ENCODE peak calls at places on chromosomes 3 and 15, in six cellular contexts. One of them, this sample, is unnamed.

GRCh38 chr3:28799084-28799483 is 450.5 kb upstream of the AZI2 start:
- DNase-seq in neuronal stem cell: no peak
- DNase-seq in H1: no peak
- DNase-seq in IMR-90: peak; percentile 0
- DNase-seq in mesenchymal stem cell: no peak
- DNase-seq in mesendoderm: peak; percentile 59
- DNase-seq in this sample: no peak

GRCh38 chr3:181974198-181974597 is 262.5 kb downstream of the SOX2 start:
- DNase-seq in neuronal stem cell: no peak
- DNase-seq in IMR-90: no peak
- DNase-seq in H1: no peak
- DNase-seq in mesenchymal stem cell: no peak
- DNase-seq in mesendoderm: no peak
- DNase-seq in this sample: no peak

GRCh38 chr3:171173732-171174131 is 147.2 kb upstream of the SLC2A2 start:
- DNase-seq in mesenchymal stem cell: peak; percentile 25
- DNase-seq in neuronal stem cell: peak; percentile 36
- DNase-seq in IMR-90: no peak
- DNase-seq in mesendoderm: no peak
- DNase-seq in H1: no peak
- DNase-seq in this sample: peak; percentile 59

GRCh38 chr15:37104413-37105392 is 4.4 kb upstream of the MEIS2 start:
- DNase-seq in H1: no peak
- DNase-seq in mesendoderm: no peak
- DNase-seq in mesenchymal stem cell: peak; percentile 39
- DNase-seq in IMR-90: no peak
- DNase-seq in neuronal stem cell: peak; percentile 51
- DNase-seq in this sample: peak; percentile 31

GRCh38 chr3:139327861-139328260 is 16.0 kb upstream of the MRPS22 start:
- DNase-seq in mesendoderm: no peak
- DNase-seq in mesenchymal stem cell: no peak
- DNase-seq in IMR-90: no peak
- DNase-seq in H1: no peak
- DNase-seq in neuronal stem cell: no peak
- DNase-seq in this sample: no peak

GRCh38 chr3:192870785-192871184 is 46.9 kb downstream of the MB21D2 start:
- DNase-seq in IMR-90: no peak
- DNase-seq in H1: no peak
- DNase-seq in mesenchymal stem cell: no peak
- DNase-seq in mesendoderm: no peak
- DNase-seq in neuronal stem cell: no peak
- DNase-seq in this sample: no peak

GRCh38 chr3:122307987-122308386 is 17.1 kb upstream of the CSTA start:
- DNase-seq in IMR-90: no peak
- DNase-seq in mesenchymal stem cell: no peak
- DNase-seq in neuronal stem cell: no peak
- DNase-seq in H1: no peak
- DNase-seq in mesendoderm: no peak
- DNase-seq in this sample: no peak

GRCh38 chr3:157290761-157291160 is 130.8 kb upstream of the CCNL1 start:
- DNase-seq in mesenchymal stem cell: peak; percentile 64
- DNase-seq in mesendoderm: no peak
- DNase-seq in H1: no peak
- DNase-seq in IMR-90: peak; percentile 63
- DNase-seq in neuronal stem cell: no peak
- DNase-seq in this sample: no peak

GRCh38 chr3:142987080-142987700 is 14.2 kb upstream of the U2SURP start:
- DNase-seq in neuronal stem cell: no peak
- DNase-seq in H1: no peak
- DNase-seq in mesendoderm: peak; percentile 30
- DNase-seq in IMR-90: peak; percentile 55
- DNase-seq in mesenchymal stem cell: peak; percentile 51
- DNase-seq in this sample: no peak

GRCh38 chr15:100913961-100914360 is 5.2 kb upstream of the LRRK1 start:
- DNase-seq in mesenchymal stem cell: no peak
- DNase-seq in mesendoderm: no peak
- DNase-seq in H1: no peak
- DNase-seq in IMR-90: no peak
- DNase-seq in neuronal stem cell: no peak
- DNase-seq in this sample: peak; percentile 10

GRCh38 chr3:24494616-24495333 is at the start of gene THRB:
- DNase-seq in H1: no peak
- DNase-seq in mesendoderm: peak; percentile 76
- DNase-seq in IMR-90: no peak
- DNase-seq in mesenchymal stem cell: peak; percentile 76
- DNase-seq in neuronal stem cell: peak; percentile 63
- DNase-seq in this sample: peak; percentile 81

GRCh38 chr3:174644287-174644686 is 214.8 kb upstream of the NAALADL2 start:
- DNase-seq in mesendoderm: no peak
- DNase-seq in H1: no peak
- DNase-seq in mesenchymal stem cell: no peak
- DNase-seq in neuronal stem cell: no peak
- DNase-seq in IMR-90: no peak
- DNase-seq in this sample: no peak

GRCh38 chr15:65303687-65304392 is 637 bp upstream of the RNU5B-1 start:
- DNase-seq in mesenchymal stem cell: peak; percentile 61
- DNase-seq in neuronal stem cell: peak; percentile 48
- DNase-seq in H1: no peak
- DNase-seq in IMR-90: peak; percentile 43
- DNase-seq in mesendoderm: peak; percentile 94
- DNase-seq in this sample: peak; percentile 64

GRCh38 chr3:184562146-184562861 is 719 bp downstream of the EPHB3 start:
- DNase-seq in mesendoderm: peak; percentile 35
- DNase-seq in IMR-90: no peak
- DNase-seq in mesenchymal stem cell: no peak
- DNase-seq in H1: no peak
- DNase-seq in neuronal stem cell: no peak
- DNase-seq in this sample: no peak

GRCh38 chr3:42067324-42067723 is 23.8 kb upstream of the TRAK1 start:
- DNase-seq in IMR-90: peak; percentile 63
- DNase-seq in H1: no peak
- DNase-seq in mesendoderm: no peak
- DNase-seq in neuronal stem cell: no peak
- DNase-seq in mesenchymal stem cell: peak; percentile 93
- DNase-seq in this sample: no peak

GRCh38 chr15:57460208-57460816 is 84.0 kb downstream of the CGNL1 start:
- DNase-seq in H1: no peak
- DNase-seq in mesendoderm: no peak
- DNase-seq in IMR-90: no peak
- DNase-seq in mesenchymal stem cell: no peak
- DNase-seq in neuronal stem cell: no peak
- DNase-seq in this sample: no peak

GRCh38 chr3:172233474-172234277 is 194.3 kb downstream of the FNDC3B start:
- DNase-seq in IMR-90: no peak
- DNase-seq in neuronal stem cell: no peak
- DNase-seq in mesenchymal stem cell: no peak
- DNase-seq in mesendoderm: peak; percentile 36
- DNase-seq in H1: no peak
- DNase-seq in this sample: no peak

GRCh38 chr3:110881069-110881468 is 190.5 kb upstream of the NECTIN3 start:
- DNase-seq in mesendoderm: peak; percentile 51
- DNase-seq in mesenchymal stem cell: no peak
- DNase-seq in H1: no peak
- DNase-seq in neuronal stem cell: no peak
- DNase-seq in IMR-90: peak; percentile 54
- DNase-seq in this sample: peak; percentile 50

GRCh38 chr3:148450819-148451218 is 246.9 kb upstream of the AGTR1 start:
- DNase-seq in IMR-90: no peak
- DNase-seq in neuronal stem cell: no peak
- DNase-seq in mesenchymal stem cell: no peak
- DNase-seq in mesendoderm: no peak
- DNase-seq in H1: no peak
- DNase-seq in this sample: peak; percentile 28

GRCh38 chr3:18062289-18063025 is 320.0 kb upstream of the TBC1D5 start:
- DNase-seq in H1: no peak
- DNase-seq in mesendoderm: no peak
- DNase-seq in neuronal stem cell: no peak
- DNase-seq in mesenchymal stem cell: no peak
- DNase-seq in IMR-90: peak; percentile 22
- DNase-seq in this sample: no peak

GRCh38 chr3:100710355-100711198 is 1.3 kb downstream of the TFG start:
- DNase-seq in mesenchymal stem cell: peak; percentile 92
- DNase-seq in neuronal stem cell: peak; percentile 9
- DNase-seq in IMR-90: peak; percentile 77
- DNase-seq in mesendoderm: peak; percentile 75
- DNase-seq in H1: no peak
- DNase-seq in this sample: peak; percentile 33

GRCh38 chr3:197103766-197104165 is 74.1 kb upstream of the MELTF start:
- DNase-seq in mesenchymal stem cell: peak; percentile 22
- DNase-seq in H1: no peak
- DNase-seq in IMR-90: peak; percentile 51
- DNase-seq in neuronal stem cell: no peak
- DNase-seq in mesendoderm: no peak
- DNase-seq in this sample: no peak

DNA sequence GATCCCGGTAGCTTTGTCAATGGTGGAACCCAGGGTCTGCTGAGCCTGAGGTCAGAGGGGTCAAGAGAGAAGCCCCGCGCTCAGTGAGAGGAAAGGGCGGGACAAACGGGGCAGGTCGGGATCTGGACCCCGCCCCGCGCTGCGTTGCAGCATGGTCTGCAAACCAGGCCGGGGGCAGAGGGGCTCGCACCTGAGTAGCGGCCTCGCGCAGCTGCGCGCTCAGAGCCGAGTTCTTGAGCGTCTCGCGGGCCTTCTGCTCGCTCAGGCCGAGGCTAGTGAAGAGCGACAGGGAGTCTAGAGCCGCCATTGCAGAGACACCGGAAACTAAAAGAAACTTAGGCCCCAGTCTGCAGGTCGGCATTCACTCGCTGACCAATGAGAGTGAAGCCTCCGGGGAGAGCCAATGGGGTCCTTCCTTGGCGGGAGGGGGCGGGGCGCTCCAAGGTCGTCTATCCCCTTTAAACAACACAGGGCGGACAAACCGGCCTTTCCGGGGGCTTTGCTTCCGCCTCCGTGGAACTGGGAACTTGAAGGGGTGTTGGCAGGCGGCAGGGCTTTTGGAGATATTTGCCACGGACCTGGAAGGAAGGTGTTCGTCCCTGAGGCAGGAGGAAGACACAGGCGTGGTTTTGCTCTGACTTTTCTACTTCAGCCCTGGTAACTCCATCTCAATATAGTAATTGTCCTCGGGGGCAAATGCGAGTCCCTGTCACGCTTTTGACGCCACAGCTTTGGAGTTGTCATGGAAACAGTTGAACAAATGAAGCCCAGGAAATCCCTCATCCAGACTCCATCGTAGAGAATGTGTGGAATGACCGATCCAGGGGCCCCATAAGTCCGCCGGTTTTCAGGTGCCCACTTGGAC is at the start of gene QARS1:
- DNase-seq in H1: peak; percentile 81
- DNase-seq in IMR-90: peak; percentile 88
- DNase-seq in neuronal stem cell: peak; percentile 94
- DNase-seq in mesenchymal stem cell: peak; percentile 96
- DNase-seq in mesendoderm: peak; percentile 98
- DNase-seq in this sample: peak; percentile 97
- H2AK5ac ChIP-seq in H1: peak within 1 kb of the TSS; percentile 39
- H2AK5ac ChIP-seq in IMR-90: peak within 1 kb of the TSS; percentile 98
- H2AK5ac ChIP-seq in neuronal stem cell: no peak within 1 kb of the TSS
- H2AK5ac ChIP-seq in mesenchymal stem cell: peak within 1 kb of the TSS; percentile 41
- H2AK5ac ChIP-seq in mesendoderm: peak within 1 kb of the TSS; percentile 76
- H2AK5ac ChIP-seq in this sample: no peak within 1 kb of the TSS

GRCh38 chr15:42273099-42273899 is at the start of the genes GANC and TMEM87A:
- DNase-seq in H1: peak; percentile 96
- DNase-seq in IMR-90: peak; percentile 99
- DNase-seq in mesenchymal stem cell: peak; percentile 99
- DNase-seq in neuronal stem cell: peak; percentile 97
- DNase-seq in mesendoderm: peak; percentile 100
- DNase-seq in this sample: peak; percentile 98
- H2AK5ac ChIP-seq in H1: no peak within 1 kb of the TSS
- H2AK5ac ChIP-seq in IMR-90: peak within 1 kb of the TSS; percentile 97
- H2AK5ac ChIP-seq in mesenchymal stem cell: peak within 1 kb of the TSS; percentile 24
- H2AK5ac ChIP-seq in neuronal stem cell: peak within 1 kb of the TSS; percentile 8
- H2AK5ac ChIP-seq in mesendoderm: no peak within 1 kb of the TSS
- H2AK5ac ChIP-seq in this sample: no peak within 1 kb of the TSS

DNA sequence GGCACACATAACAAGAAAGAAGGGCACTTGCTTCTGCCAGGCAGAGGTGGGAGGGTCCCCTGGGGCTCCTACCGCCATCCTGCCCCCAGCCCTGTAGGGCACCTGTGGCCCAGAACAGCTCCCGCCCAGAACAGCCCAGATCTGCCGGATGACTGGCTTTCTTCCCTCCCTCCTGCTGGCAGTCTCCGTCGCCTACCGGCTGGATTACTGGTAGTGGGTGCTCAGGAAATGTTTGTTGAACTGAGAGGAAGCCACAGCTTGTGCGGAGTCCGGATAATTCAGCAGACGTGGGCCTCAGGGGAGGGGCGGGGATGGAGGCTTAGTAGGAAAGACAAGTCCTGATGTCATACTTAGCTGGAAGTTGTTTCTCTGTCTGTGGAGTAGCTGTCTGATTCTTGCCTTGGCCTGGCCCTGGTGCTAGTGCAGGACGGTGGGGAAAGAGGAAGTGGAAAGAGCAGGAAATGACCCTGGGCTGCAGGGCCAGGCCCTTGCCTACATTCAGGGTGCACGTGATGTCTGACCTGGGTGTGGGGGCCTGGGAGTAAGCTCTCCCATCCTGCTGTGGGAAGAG is 6.7 kb downstream of the CCDC9B start:
- DNase-seq in mesenchymal stem cell: peak; percentile 96
- DNase-seq in H1: no peak
- DNase-seq in mesendoderm: no peak
- DNase-seq in IMR-90: peak; percentile 86
- DNase-seq in neuronal stem cell: no peak
- DNase-seq in this sample: no peak
- H2AK5ac ChIP-seq in mesenchymal stem cell: peak overlapping the region; percentile 28
- H2AK5ac ChIP-seq in H1: no peak overlapping the region
- H2AK5ac ChIP-seq in mesendoderm: no peak overlapping the region
- H2AK5ac ChIP-seq in IMR-90: peak overlapping the region; percentile 82
- H2AK5ac ChIP-seq in neuronal stem cell: no peak overlapping the region
- H2AK5ac ChIP-seq in this sample: no peak overlapping the region

GRCh38 chr3:31038086-31038737 is 143.8 kb upstream of the GADL1 start:
- DNase-seq in mesenchymal stem cell: no peak
- DNase-seq in neuronal stem cell: no peak
- DNase-seq in mesendoderm: no peak
- DNase-seq in H1: no peak
- DNase-seq in IMR-90: no peak
- DNase-seq in this sample: no peak
- H2AK5ac ChIP-seq in mesenchymal stem cell: no peak overlapping the region
- H2AK5ac ChIP-seq in neuronal stem cell: no peak overlapping the region
- H2AK5ac ChIP-seq in mesendoderm: no peak overlapping the region
- H2AK5ac ChIP-seq in H1: no peak overlapping the region
- H2AK5ac ChIP-seq in IMR-90: no peak overlapping the region
- H2AK5ac ChIP-seq in this sample: no peak overlapping the region

DNA sequence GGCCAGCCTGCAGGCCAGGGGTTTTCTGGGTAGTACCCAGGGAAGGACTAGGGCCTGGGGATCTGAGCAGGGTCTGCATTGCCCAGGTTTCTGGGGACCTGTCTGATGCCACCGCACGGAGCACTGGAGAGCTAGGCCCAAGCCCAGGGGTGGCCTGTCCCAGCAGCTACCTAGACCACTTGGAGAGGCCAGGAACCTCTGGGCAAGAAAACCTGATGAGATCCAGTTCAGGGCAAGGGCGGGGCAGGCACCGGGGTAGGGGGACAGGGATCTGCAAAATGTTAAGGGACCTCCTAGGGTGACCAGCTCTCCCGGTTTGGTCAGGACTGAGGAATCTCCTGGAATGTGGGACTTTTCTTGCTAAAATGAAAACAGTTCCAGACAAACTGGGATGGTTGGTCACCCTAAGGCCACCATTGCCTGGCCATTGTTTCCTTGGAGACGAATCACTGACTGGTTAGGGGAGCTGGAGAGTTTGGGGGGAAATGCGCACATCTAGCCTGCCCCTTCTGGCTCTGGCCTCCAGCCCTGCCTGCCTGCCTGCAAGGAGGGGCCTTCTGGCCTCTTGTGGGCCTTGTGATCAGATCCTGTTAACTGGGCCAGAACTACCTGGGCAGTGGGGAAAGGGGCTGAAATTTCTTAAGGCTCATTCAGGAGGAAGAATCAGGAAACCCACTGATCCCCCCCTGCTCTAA is 117.4 kb upstream of the TLE3 start:
- DNase-seq in mesendoderm: no peak
- DNase-seq in IMR-90: no peak
- DNase-seq in H1: no peak
- DNase-seq in mesenchymal stem cell: no peak
- DNase-seq in neuronal stem cell: no peak
- DNase-seq in this sample: no peak
- H2AK5ac ChIP-seq in mesendoderm: no peak overlapping the region
- H2AK5ac ChIP-seq in IMR-90: no peak overlapping the region
- H2AK5ac ChIP-seq in H1: no peak overlapping the region
- H2AK5ac ChIP-seq in mesenchymal stem cell: no peak overlapping the region
- H2AK5ac ChIP-seq in neuronal stem cell: peak overlapping the region; percentile 38
- H2AK5ac ChIP-seq in this sample: no peak overlapping the region